ENCODE peak calls at places on chromosomes 7 and 10, in four cellular contexts. One of them, this sample, is unnamed.

GRCh38 chr10:11837372-11838161 is 14.4 kb downstream of the PROSER2 start:
- DNase-seq in colonic mucosa: no peak
- DNase-seq in astrocyte of the cerebellum: no peak
- DNase-seq in kidney: no peak
- DNase-seq in this sample: no peak

GRCh38 chr10:62992145-62992721 is 140.9 kb upstream of the NRBF2 start:
- DNase-seq in colonic mucosa: no peak
- DNase-seq in astrocyte of the cerebellum: no peak
- DNase-seq in kidney: no peak
- DNase-seq in this sample: no peak

GRCh38 chr10:25725917-25726716 is 207.9 kb upstream of the MYO3A start:
- DNase-seq in colonic mucosa: peak
- DNase-seq in astrocyte of the cerebellum: peak
- DNase-seq in kidney: no peak
- DNase-seq in this sample: peak

GRCh38 chr7:128903621-128904361 is 6.7 kb downstream of the KCP start:
- DNase-seq in colonic mucosa: no peak
- DNase-seq in astrocyte of the cerebellum: no peak
- DNase-seq in kidney: peak
- DNase-seq in this sample: no peak

GRCh38 chr10:74107391-74107790 is 43.2 kb downstream of the AP3M1 start:
- DNase-seq in colonic mucosa: no peak
- DNase-seq in astrocyte of the cerebellum: no peak
- DNase-seq in kidney: no peak
- DNase-seq in this sample: no peak

GRCh38 chr7:151168022-151168786 is 710 bp upstream of the GBX1 start:
- DNase-seq in colonic mucosa: peak
- DNase-seq in astrocyte of the cerebellum: no peak
- DNase-seq in kidney: no peak
- DNase-seq in this sample: no peak

GRCh38 chr7:17325364-17325763 is 26.9 kb downstream of the AHR start:
- DNase-seq in colonic mucosa: no peak
- DNase-seq in astrocyte of the cerebellum: no peak
- DNase-seq in kidney: no peak
- DNase-seq in this sample: no peak

GRCh38 chr10:112775892-112776679 is 174.0 kb upstream of the TCF7L2 start:
- DNase-seq in colonic mucosa: no peak
- DNase-seq in astrocyte of the cerebellum: no peak
- DNase-seq in kidney: no peak
- DNase-seq in this sample: no peak

GRCh38 chr10:72407471-72407870 is 52.8 kb upstream of the DNAJB12 start:
- DNase-seq in colonic mucosa: no peak
- DNase-seq in astrocyte of the cerebellum: no peak
- DNase-seq in kidney: no peak
- DNase-seq in this sample: no peak

DNA sequence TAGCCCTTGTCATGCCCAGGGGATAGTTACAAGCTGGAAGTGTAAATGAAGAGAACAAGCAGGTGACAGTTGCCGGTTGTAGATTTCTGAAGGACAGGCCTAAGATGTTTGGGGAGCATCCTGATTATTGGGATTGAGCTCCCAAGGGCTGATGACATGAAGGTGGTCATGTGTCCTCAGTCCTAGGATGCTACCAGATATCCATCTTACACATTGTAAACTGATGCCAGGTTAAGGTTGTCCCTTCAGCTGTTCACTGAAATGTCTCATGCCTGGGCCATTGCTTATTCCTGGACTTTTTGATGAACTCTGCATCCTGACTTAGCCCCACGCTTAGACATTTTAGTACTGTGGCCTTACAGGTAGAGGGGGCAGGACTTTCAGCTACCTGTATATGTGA is 1.3 kb downstream of the ZMIZ2 start:
- DNase-seq in colonic mucosa: no peak
- DNase-seq in astrocyte of the cerebellum: no peak
- DNase-seq in kidney: no peak
- DNase-seq in this sample: no peak
- H3K4me3 ChIP-seq in colonic mucosa: peak
- H3K4me3 ChIP-seq in astrocyte of the cerebellum: peak
- H3K4me3 ChIP-seq in kidney: peak
- H3K4me3 ChIP-seq in this sample: peak

DNA sequence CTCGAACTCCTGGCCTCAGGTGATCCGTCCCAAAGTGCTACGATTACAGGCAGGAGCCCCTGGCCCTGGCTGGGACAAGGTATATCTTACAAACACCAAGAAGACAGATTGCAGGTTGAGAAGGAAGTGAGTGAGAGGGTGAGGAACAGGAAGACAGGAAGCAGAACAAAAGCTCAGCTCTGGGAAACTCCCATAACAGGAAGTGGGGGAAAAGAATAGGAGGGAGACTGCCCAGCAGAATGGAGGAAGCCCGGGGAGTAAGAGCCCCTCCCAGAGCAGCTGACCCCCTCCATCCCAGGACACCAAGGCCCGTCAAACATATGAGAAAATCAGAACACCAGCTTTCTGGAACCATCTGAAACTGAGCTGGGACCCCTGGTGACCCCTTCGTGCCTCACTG is 2.9 kb downstream of the TECPR1 start:
- DNase-seq in colonic mucosa: no peak
- DNase-seq in astrocyte of the cerebellum: no peak
- DNase-seq in kidney: no peak
- DNase-seq in this sample: no peak
- H3K4me3 ChIP-seq in colonic mucosa: no peak
- H3K4me3 ChIP-seq in astrocyte of the cerebellum: no peak
- H3K4me3 ChIP-seq in kidney: no peak
- H3K4me3 ChIP-seq in this sample: no peak

GRCh38 chr10:21524131-21524525 is 1.4 kb downstream of the SKIDA1 start:
- DNase-seq in colonic mucosa: no peak
- DNase-seq in astrocyte of the cerebellum: no peak
- DNase-seq in kidney: no peak
- DNase-seq in this sample: no peak
- H3K4me3 ChIP-seq in colonic mucosa: no peak
- H3K4me3 ChIP-seq in astrocyte of the cerebellum: peak
- H3K4me3 ChIP-seq in kidney: no peak
- H3K4me3 ChIP-seq in this sample: peak

DNA sequence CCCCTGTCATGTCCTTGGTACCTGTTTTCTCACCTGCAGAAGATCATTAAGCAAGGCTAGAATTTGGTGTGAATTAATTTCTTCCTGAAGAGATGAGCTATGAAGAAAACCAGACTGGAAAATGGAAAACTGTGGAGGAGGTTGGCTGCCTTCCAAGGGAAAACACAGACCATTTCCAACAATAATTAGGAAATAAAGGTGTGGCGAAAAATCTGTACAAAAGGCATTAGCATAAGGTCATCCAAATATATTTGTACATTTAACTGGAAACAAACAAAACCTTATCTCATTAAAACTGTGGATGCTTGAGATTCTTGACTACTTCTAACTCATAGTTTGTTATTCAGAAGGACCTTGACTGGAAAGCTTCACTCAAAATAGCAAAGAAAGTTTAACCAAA is 1.7 kb downstream of the STN1 start:
- DNase-seq in colonic mucosa: no peak
- DNase-seq in astrocyte of the cerebellum: no peak
- DNase-seq in kidney: no peak
- DNase-seq in this sample: no peak
- H3K4me3 ChIP-seq in colonic mucosa: no peak
- H3K4me3 ChIP-seq in astrocyte of the cerebellum: peak
- H3K4me3 ChIP-seq in kidney: peak
- H3K4me3 ChIP-seq in this sample: peak

GRCh38 chr7:1044189-1045037 is at the start of gene GPR146:
- DNase-seq in colonic mucosa: peak
- DNase-seq in astrocyte of the cerebellum: peak
- DNase-seq in kidney: peak
- DNase-seq in this sample: peak

GRCh38 chr7:1043552-1044188 is 676 bp upstream of the GPR146 start:
- DNase-seq in colonic mucosa: peak
- DNase-seq in astrocyte of the cerebellum: no peak
- DNase-seq in kidney: peak
- DNase-seq in this sample: no peak

GRCh38 chr7:1040790-1041189 is 3.6 kb upstream of the GPR146 start:
- DNase-seq in colonic mucosa: no peak
- DNase-seq in astrocyte of the cerebellum: no peak
- DNase-seq in kidney: peak
- DNase-seq in this sample: peak

GRCh38 chr7:1042161-1042833 is 2.0 kb upstream of the GPR146 start:
- DNase-seq in colonic mucosa: no peak
- DNase-seq in astrocyte of the cerebellum: no peak
- DNase-seq in kidney: no peak
- DNase-seq in this sample: no peak

GRCh38 chr7:1041471-1042160 is 2.7 kb upstream of the GPR146 start:
- DNase-seq in colonic mucosa: no peak
- DNase-seq in astrocyte of the cerebellum: no peak
- DNase-seq in kidney: peak
- DNase-seq in this sample: no peak
- H3K4me3 ChIP-seq in colonic mucosa: no peak
- H3K4me3 ChIP-seq in astrocyte of the cerebellum: no peak
- H3K4me3 ChIP-seq in kidney: no peak
- H3K4me3 ChIP-seq in this sample: no peak

DNA sequence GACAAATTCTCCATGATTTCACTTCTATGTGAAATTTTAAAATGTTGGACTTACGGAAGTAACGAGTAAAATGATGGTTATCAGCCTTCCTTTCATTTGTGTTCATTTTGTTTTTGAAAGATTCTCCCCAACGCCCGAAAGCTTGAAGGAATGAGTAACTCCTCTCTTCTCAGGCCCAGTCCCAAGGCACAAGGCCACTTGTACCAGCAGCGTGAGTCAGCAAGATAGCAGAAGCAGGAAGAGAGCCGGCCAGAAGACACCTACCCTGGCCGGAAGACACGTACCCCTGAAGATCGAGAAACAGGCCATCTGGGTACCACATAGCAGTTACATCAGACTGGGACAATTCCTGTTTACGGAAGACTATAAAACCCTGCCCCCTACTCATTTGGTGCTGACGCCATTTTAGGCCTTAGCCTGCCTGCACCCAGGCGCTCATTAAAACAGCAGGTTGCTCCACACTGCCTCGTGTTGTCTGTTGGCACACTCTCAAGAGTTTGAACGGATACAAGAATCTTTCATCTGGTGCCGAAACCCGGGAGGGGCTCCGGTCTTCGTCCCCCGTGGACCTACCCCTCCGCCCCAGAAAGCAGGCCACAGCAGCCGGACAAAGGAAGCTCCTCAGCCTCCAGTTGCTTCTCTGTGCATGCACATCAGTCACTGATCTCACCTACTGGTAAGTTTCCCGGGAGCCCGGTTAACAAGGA is 60.4 kb downstream of the LRRC17 start:
- DNase-seq in colonic mucosa: no peak
- DNase-seq in astrocyte of the cerebellum: no peak
- DNase-seq in kidney: no peak
- DNase-seq in this sample: no peak
- H3K4me3 ChIP-seq in colonic mucosa: no peak
- H3K4me3 ChIP-seq in astrocyte of the cerebellum: no peak
- H3K4me3 ChIP-seq in kidney: no peak
- H3K4me3 ChIP-seq in this sample: no peak

GRCh38 chr10:75552171-75552570 is 120.7 kb downstream of the LRMDA start:
- DNase-seq in colonic mucosa: no peak
- DNase-seq in astrocyte of the cerebellum: no peak
- DNase-seq in kidney: no peak
- DNase-seq in this sample: no peak
- H3K4me3 ChIP-seq in colonic mucosa: no peak
- H3K4me3 ChIP-seq in astrocyte of the cerebellum: no peak
- H3K4me3 ChIP-seq in kidney: no peak
- H3K4me3 ChIP-seq in this sample: no peak